ENCODE peak calls at places on chromosomes 7 and 10, in six cellular contexts. O is IMR-90, X is H9, Y is neuronal stem cell, Q is H1, T is mesenchymal stem cell. D is an unnamed sample. For H3K9me3, the result is how much of the 10 kb centered on the place peaks cover.

GRCh38 chr10:28587970-28588290 is 55.0 kb downstream of the WAC start:
- DNase-seq in O (peak), X (no peak), Y (no peak), Q (no peak), T (peak), D (no peak)

GRCh38 chr10:91103384-91104184 is 116.9 kb upstream of the PCGF5 start:
- DNase-seq in Q (no peak), T (no peak), X (no peak), O (no peak), Y (no peak), D (no peak)

GRCh38 chr10:4329237-4329636 is 496.8 kb upstream of the AKR1E2 start:
- DNase-seq in X (no peak), Q (no peak), O (no peak), Y (no peak), T (no peak), D (no peak)

GRCh38 chr10:85100495-85100894 is 772.1 kb downstream of the CCSER2 start:
- DNase-seq in Q (no peak), X (no peak), T (no peak), Y (no peak), O (no peak), D (no peak)

GRCh38 chr10:110207805-110208613 is 604 bp downstream of the MXI1 start:
- DNase-seq in X (peak), T (peak), Y (peak), Q (peak), O (peak), D (peak)

GRCh38 chr10:88152720-88153119 is 289.3 kb downstream of the PTEN start:
- DNase-seq in Q (no peak), Y (no peak), X (no peak), T (peak), O (peak), D (peak)

GRCh38 chr7:158716802-158717201 is 12.2 kb upstream of the NCAPG2 start:
- DNase-seq in O (no peak), T (no peak), Q (no peak), Y (no peak), X (no peak), D (no peak)

GRCh38 chr7:16293669-16294425 is 127.5 kb downstream of the CRPPA start:
- DNase-seq in O (no peak), Y (no peak), T (no peak), X (no peak), Q (no peak), D (no peak)

GRCh38 chr7:100686201-100686821 is 7.7 kb downstream of the GIGYF1 start:
- DNase-seq in O (no peak), X (no peak), Q (no peak), T (no peak), Y (no peak), D (no peak)

GRCh38 chr7:71547426-71547825 is 415.5 kb downstream of the GALNT17 start:
- DNase-seq in T (no peak), Y (no peak), Q (no peak), O (no peak), X (no peak), D (no peak)

GRCh38 chr10:100894033-100894432 is 18.7 kb upstream of the SLF2 start:
- DNase-seq in Q (peak), X (no peak), Y (no peak), O (no peak), T (no peak), D (no peak)

GRCh38 chr10:59865101-59865500 is 41.3 kb downstream of the CCDC6 start:
- DNase-seq in Y (no peak), T (no peak), O (peak), Q (no peak), X (peak), D (peak)

GRCh38 chr7:124652237-124652636 is 113.4 kb downstream of the GPR37 start:
- DNase-seq in X (no peak), O (peak), Q (no peak), Y (no peak), T (peak), D (peak)

GRCh38 chr7:51446356-51446755 is 129.7 kb upstream of the COBL start:
- DNase-seq in T (no peak), Y (no peak), Q (no peak), X (peak), O (no peak), D (no peak)

GRCh38 chr7:100682991-100683658 is 9.6 kb downstream of the GNB2 start:
- DNase-seq in O (no peak), Q (no peak), X (no peak), Y (no peak), T (no peak), D (no peak)

GRCh38 chr7:117012284-117013174 is 59.2 kb downstream of the ST7 start:
- DNase-seq in Y (no peak), X (no peak), Q (no peak), T (peak), O (peak), D (peak)

GRCh38 chr7:47227762-47228177 is 354.1 kb downstream of the TNS3 start:
- DNase-seq in O (peak), Y (no peak), X (no peak), T (peak), Q (no peak), D (no peak)

GRCh38 chr7:97004931-97005763 is at the start of gene DLX6:
- DNase-seq in Y (peak), X (peak), Q (peak), O (peak), T (no peak), D (peak)

GRCh38 chr10:88390041-88390440 is 193.1 kb downstream of the RNLS start:
- DNase-seq in Y (no peak), X (no peak), O (no peak), Q (no peak), T (no peak), D (no peak)

GRCh38 chr10:104349623-104350142 is 4.0 kb upstream of the CFAP58 start:
- DNase-seq in X (no peak), Q (no peak), O (peak), Y (no peak), T (peak), D (peak)

GRCh38 chr7:39321909-39322498 is 244.2 kb upstream of the YAE1 start:
- DNase-seq in O (no peak), Q (no peak), T (no peak), Y (no peak), X (no peak), D (no peak)

GRCh38 chr7:71846160-71846559 is 566.0 kb downstream of the CALN1 start:
- DNase-seq in O (no peak), Y (peak), T (no peak), X (peak), Q (peak), D (no peak)

GRCh38 chr10:44194435-44194834 is 190.5 kb downstream of the CXCL12 start:
- DNase-seq in X (no peak), Q (no peak), O (no peak), T (peak), Y (no peak), D (no peak)

GRCh38 chr7:139482662-139483466 is 609 bp downstream of the KLRG2 start:
- DNase-seq in T (peak), Y (peak), X (peak), Q (peak), O (no peak), D (peak)

GRCh38 chr10:12590682-12591642 is 241.6 kb downstream of the CAMK1D start:
- DNase-seq in Y (no peak), Q (no peak), T (no peak), O (no peak), X (no peak), D (no peak)

GRCh38 chr10:33952692-33953360 is 618.4 kb upstream of the NRP1 start:
- DNase-seq in T (peak), Y (no peak), Q (no peak), X (no peak), O (peak), D (peak)

GRCh38 chr7:117673839-117674238 is 194.0 kb downstream of the CFTR start:
- DNase-seq in T (peak), Y (no peak), X (no peak), Q (no peak), O (peak), D (no peak)

GRCh38 chr10:98172073-98172472 is 37.6 kb downstream of the R3HCC1L start:
- DNase-seq in Y (no peak), T (no peak), O (no peak), X (no peak), Q (no peak), D (peak)

GRCh38 chr7:132655071-132655761 is 78.9 kb upstream of the PLXNA4 start:
- DNase-seq in X (peak), Y (no peak), Q (peak), T (peak), O (no peak), D (no peak)

GRCh38 chr7:129127601-129128000 is 16.9 kb upstream of the TSPAN33 start:
- DNase-seq in Q (no peak), Y (no peak), O (no peak), X (no peak), T (no peak), D (no peak)

GRCh38 chr7:250523-250922 is 39.4 kb upstream of the FOXL3 start:
- DNase-seq in Y (no peak), Q (no peak), T (no peak), X (no peak), O (no peak), D (no peak)
- H3K9me3 ChIP-seq in Y (under half), Q (under half), T (under half), X (under half), O (under half), D (under half)

DNA sequence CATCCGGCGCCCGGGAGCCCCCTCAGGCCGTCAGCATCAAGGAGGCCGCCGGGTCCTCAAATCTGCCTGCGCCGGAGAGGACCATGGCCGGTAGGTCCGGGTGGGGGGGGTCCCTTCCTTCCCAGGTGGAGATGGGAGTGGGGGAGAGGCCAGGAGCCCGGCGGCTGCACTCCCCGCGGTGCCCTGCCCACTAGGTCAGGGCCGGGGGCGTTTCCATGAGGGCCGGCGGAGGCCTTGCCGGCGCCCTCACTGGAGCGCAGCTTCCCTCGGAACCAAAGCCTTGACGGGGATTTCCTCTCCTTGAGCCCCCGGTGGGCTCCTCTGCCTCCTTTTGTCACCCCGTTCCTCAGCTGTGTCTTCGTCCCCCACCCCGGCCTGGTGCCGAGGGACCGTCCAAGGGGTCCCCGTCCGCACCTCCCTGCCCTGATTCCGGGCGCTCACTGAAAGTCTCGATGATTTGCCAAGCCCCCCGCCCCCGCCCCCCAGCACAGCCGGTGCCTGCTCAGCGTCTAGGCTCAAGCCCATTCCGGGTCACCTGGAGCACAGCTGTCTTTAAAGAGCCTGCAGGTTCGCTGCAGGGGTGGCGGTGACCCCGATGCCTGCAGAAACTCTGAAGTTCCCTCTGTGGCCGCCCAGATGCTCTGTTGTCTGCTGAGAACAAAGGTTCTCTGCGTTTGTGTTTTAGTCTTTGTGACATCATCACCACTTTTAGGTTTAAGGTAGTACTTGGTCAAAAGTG is 580 bp downstream of the VENTX start:
- DNase-seq in Q (no peak), X (no peak), O (no peak), Y (no peak), T (no peak), D (no peak)
- H2BK5ac ChIP-seq in Q (no peak), X (no peak), O (no peak), Y (no peak), T (no peak), D (no peak)

DNA sequence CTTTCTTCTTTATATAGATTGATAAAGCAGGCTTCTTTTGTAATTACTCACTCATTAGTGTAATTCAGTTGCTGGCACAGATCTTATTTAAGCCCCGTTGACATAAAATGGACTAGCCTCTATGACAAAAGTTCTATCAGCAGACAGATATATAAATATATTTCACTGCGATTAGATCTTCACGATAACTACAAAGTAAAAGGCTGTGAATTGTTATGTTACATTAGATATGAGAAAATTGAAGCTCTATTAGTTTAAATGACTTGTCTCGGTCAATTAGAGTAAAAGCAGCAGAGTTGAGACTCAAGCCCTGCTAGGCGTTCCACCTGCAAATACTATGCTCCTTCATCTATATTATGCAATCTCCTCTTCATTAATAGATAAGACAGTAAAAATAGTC is 136.7 kb downstream of the DKK1 start:
- DNase-seq in X (no peak), T (no peak), Q (no peak), O (no peak), Y (no peak), D (no peak)
- H3K9me3 ChIP-seq in X (under half), T (under half), Q (under half), O (under half), Y (under half), D (under half)

DNA sequence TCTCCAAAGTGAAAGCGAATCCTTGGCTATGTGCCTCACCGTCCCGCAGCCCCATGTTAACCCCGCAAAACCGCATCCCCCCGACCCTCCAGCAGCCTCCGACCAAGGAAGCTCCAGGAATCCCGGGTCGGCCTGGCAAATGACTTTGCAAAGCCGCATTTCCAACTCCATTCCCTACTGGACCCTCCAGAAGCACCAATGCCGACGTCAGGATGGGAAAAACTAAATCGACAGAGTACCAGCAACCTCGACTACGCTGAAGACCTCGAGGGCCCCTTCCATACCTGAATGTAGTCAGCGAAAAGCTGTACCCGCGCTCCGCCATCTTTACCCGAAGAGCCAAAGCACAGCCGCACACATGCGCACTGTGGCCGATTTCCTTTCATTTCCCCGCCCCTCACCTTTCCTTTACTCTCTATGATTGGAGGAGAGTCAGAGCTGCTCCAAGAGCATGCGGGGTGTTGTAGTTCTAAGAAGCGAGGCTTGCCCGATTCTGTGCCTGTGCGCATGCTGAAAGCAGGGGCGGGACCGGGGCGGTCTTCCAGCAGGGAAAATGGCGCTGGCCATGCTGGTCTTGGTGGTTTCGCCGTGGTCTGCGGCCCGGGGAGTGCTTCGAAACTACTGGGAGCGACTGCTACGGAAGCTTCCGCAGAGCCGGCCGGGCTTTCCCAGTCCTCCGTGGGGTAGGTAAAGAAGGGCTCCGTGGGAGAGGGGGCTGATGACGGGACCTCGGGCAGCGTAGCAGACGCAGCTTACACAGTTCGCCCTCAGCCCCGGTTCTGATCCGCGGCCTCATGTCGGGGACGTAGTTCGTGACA is at the start of the genes MRPL32 and PSMA2:
- DNase-seq in Y (peak), T (peak), X (peak), Q (peak), O (peak), D (peak)
- H2BK5ac ChIP-seq in Y (no peak), T (peak), X (peak), Q (peak), O (peak), D (peak)

DNA sequence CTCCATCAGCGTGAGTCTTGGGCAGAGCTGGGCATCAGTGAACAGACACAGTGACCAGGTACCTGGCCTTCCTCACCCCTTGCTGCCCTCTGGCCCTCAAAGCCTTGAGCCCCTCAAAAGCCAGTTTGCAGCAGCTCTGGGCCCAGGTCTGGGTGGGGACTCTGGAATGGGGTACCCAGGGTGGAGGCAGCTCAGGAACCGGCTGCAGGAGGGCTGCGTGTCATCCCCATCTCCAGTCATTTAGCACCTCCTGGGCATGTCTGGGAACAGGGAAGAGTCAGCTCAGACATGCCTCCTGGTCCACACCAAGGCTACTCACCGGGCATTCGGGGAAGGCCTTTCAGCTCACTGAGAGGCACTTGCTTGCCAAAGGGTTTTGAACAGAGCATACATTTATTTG is 503.3 kb downstream of the TCERG1L start:
- DNase-seq in Y (no peak), T (no peak), O (no peak), X (no peak), Q (peak), D (no peak)
- H3K9me3 ChIP-seq in Y (under half), T (under half), O (half or more), X (under half), Q (under half), D (under half)

GRCh38 chr10:25666276-25666675 is 267.8 kb upstream of the MYO3A start:
- DNase-seq in T (no peak), O (no peak), Y (no peak), Q (no peak), X (no peak), D (no peak)

DNA sequence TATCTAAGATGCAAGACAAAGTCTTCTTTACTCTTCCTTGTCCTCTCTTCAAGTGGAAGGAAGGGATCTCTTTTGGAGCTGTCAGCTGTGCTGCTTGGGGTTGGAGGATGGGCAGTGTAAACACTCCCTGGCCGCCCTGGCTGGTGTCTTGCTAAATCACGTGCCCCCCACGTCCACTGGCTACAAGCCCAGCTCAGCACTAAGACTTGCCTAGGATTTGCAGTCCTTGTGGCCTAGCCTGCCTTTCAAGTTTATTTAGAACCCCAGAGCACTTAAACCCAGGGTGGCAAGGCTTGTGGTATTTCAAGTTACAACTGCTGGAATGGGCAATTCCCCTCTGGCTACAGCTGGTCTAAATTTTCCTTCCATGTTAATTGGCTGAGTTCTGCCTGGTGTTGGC is 272.4 kb upstream of the MYO3A start:
- DNase-seq in O (no peak), Y (no peak), Q (no peak), X (no peak), T (no peak), D (no peak)
- H2BK5ac ChIP-seq in O (no peak), Y (peak), Q (no peak), X (no peak), T (no peak), D (no peak)

GRCh38 chr10:105875050-105875449 is 1234.0 kb downstream of the SORCS3 start:
- DNase-seq in O (no peak), T (no peak), X (no peak), Y (no peak), Q (no peak), D (no peak)
- H3K9me3 ChIP-seq in O (under half), T (under half), X (under half), Y (under half), Q (under half), D (under half)

DNA sequence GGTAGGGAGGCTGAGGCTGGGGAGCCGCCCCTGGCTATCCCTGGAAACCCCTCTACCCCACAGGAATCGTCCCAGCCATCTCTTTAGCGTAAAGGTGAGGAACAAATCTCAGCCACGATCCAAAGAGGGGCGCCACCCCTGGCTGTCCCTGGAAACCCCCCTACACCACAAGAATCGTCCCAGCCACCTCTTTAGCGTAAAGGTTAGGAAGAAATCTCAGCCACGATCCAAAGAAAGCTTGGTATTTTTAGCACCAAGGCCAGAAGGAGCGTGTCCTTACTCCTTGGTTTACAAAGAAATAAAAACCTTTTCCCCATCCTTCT is 757 bp upstream of the TSPAN14 start:
- DNase-seq in T (no peak), Y (no peak), X (peak), O (no peak), Q (peak), D (no peak)
- H2BK5ac ChIP-seq in T (peak), Y (no peak), X (no peak), O (no peak), Q (no peak), D (peak)

GRCh38 chr10:1550616-1551015 is 186.7 kb downstream of the ADARB2 start:
- DNase-seq in Y (no peak), X (no peak), O (no peak), T (no peak), Q (no peak), D (no peak)

GRCh38 chr10:1552881-1553595 is 184.3 kb downstream of the ADARB2 start:
- DNase-seq in T (no peak), X (no peak), Q (no peak), O (no peak), Y (no peak), D (no peak)

GRCh38 chr10:1551636-1552338 is 185.5 kb downstream of the ADARB2 start:
- DNase-seq in Y (no peak), Q (no peak), O (no peak), X (no peak), T (no peak), D (no peak)

GRCh38 chr10:1553951-1554350 is 183.4 kb downstream of the ADARB2 start:
- DNase-seq in X (no peak), T (no peak), Q (no peak), Y (no peak), O (no peak), D (no peak)

GRCh38 chr10:1552415-1552814 is 184.9 kb downstream of the ADARB2 start:
- DNase-seq in Y (no peak), Q (no peak), T (no peak), X (no peak), O (no peak), D (no peak)
- H3K9me3 ChIP-seq in Y (under half), Q (under half), T (under half), X (under half), O (under half), D (under half)